ENCODE peak calls at places on chromosomes 16 and 17, in seven cellular contexts. S, V, C, R, M, F and O are unnamed samples.

GRCh38 chr16:62408760-62409159 is 372.5 kb upstream of the CDH8 start:
- DNase-seq in S (no peak), V (no peak), C (no peak), R (no peak), M (no peak), F (no peak), O (no peak)

GRCh38 chr17:6549384-6550036 is 6.8 kb downstream of the PITPNM3 start:
- DNase-seq in S (no peak), V (no peak), C (no peak), R (no peak), M (no peak), F (no peak), O (no peak)

GRCh38 chr16:17556276-17557052 is 85.7 kb upstream of the XYLT1 start:
- DNase-seq in S (peak; percentile 52), V (peak; percentile 63), C (peak; percentile 33), R (peak; percentile 44), M (no peak), F (no peak), O (peak; percentile 37)

GRCh38 chr17:47704781-47705180 is 10.8 kb downstream of the TBKBP1 start:
- DNase-seq in S (no peak), V (no peak), C (no peak), R (no peak), M (no peak), F (no peak), O (no peak)

GRCh38 chr17:142102-142661 is 4.8 kb downstream of the SCGB1C2 start:
- DNase-seq in S (peak; percentile 27), V (peak; percentile 29), C (peak; percentile 42), R (peak; percentile 45), M (no peak), F (peak; percentile 12), O (peak; percentile 35)

GRCh38 chr17:15918261-15918660 is 26.7 kb upstream of the ADORA2B start:
- DNase-seq in S (no peak), V (no peak), C (no peak), R (no peak), M (no peak), F (no peak), O (no peak)

GRCh38 chr16:51898872-51899271 is 648.1 kb downstream of the TOX3 start:
- DNase-seq in S (no peak), V (no peak), C (no peak), R (no peak), M (no peak), F (no peak), O (peak; percentile 7)

GRCh38 chr16:87212026-87212425 is 105.2 kb downstream of the C16orf95 start:
- DNase-seq in S (no peak), V (peak; percentile 72), C (no peak), R (peak; percentile 85), M (no peak), F (no peak), O (peak; percentile 79)

GRCh38 chr17:54932711-54933110 is 32.1 kb downstream of the TOM1L1 start:
- DNase-seq in S (no peak), V (no peak), C (no peak), R (no peak), M (peak; percentile 14), F (no peak), O (no peak)

GRCh38 chr17:31538080-31538762 is 146.7 kb downstream of the RAB11FIP4 start:
- DNase-seq in S (no peak), V (no peak), C (peak; percentile 84), R (no peak), M (no peak), F (no peak), O (no peak)

GRCh38 chr16:84941916-84942315 is 69.4 kb downstream of the ZDHHC7 start:
- DNase-seq in S (peak; percentile 60), V (peak; percentile 84), C (no peak), R (no peak), M (peak; percentile 79), F (peak; percentile 73), O (no peak)

GRCh38 chr16:85017151-85017550 is 5.8 kb upstream of the ZDHHC7 start:
- DNase-seq in S (no peak), V (peak; percentile 72), C (peak; percentile 63), R (peak; percentile 61), M (no peak), F (no peak), O (no peak)

GRCh38 chr17:5793899-5794298 is 209.6 kb upstream of the NLRP1 start:
- DNase-seq in S (no peak), V (no peak), C (peak; percentile 10), R (peak; percentile 11), M (no peak), F (no peak), O (peak; percentile 57)

GRCh38 chr17:75103601-75104554 is 5.9 kb upstream of the ARMC7 start:
- DNase-seq in S (no peak), V (no peak), C (no peak), R (no peak), M (no peak), F (no peak), O (no peak)

GRCh38 chr17:4483012-4483840 is 15.5 kb upstream of the SPNS2 start:
- DNase-seq in S (peak; percentile 92), V (peak; percentile 26), C (no peak), R (no peak), M (no peak), F (no peak), O (peak; percentile 25)

GRCh38 chr16:3182608-3183444 is 5.2 kb upstream of the OR1F1 start:
- DNase-seq in S (no peak), V (peak; percentile 51), C (peak; percentile 75), R (peak; percentile 75), M (no peak), F (no peak), O (peak; percentile 86)

GRCh38 chr17:72165202-72165972 is 44.6 kb downstream of the SOX9 start:
- DNase-seq in S (no peak), V (no peak), C (no peak), R (no peak), M (no peak), F (no peak), O (no peak)

GRCh38 chr17:21495281-21495680 is 119.1 kb downstream of the KCNJ12 start:
- DNase-seq in S (no peak), V (no peak), C (no peak), R (no peak), M (no peak), F (no peak), O (no peak)

DNA sequence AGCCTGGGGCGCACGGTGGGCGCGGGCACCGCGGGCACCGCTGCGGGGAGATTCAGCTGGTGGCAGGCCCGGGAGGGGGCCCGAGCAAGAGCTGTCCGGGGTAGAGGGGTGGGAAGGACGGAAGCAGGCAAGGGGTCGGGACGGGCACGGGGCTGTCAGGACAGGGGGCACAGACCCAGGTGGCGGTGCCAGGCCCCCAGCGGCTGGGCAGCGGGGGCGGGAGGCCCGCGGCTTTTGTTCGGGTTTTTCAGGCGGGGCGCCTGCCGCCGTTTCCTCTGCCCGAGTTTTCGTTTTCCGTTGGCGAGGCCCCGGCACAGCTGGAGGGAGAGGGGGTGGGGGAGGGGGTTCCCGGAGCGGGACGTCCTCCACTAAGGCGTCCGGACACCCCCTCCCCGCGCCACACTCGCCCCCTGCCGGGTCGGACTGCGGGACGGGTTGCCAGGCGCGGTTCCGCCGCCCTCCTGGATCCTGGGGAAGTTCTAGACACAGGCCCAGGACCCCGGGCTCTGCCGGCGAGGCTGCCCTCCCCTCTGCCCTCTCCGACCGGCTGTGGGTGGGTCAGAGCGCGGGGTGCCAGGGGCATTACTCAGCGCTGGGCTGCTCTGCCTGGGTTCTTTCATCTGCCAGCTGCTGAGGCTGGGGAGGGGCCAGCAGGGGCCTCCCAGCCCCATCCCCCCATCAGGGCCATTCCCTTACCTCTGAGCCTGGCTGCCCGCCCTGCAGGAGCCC is 543 bp downstream of the ARHGAP23 start:
- DNase-seq in S (peak; percentile 70), V (peak; percentile 60), C (peak; percentile 20), R (peak; percentile 40), M (no peak), F (no peak), O (peak; percentile 63)
- TF ChIP-seq CTCF in S (no peak), V (no peak), C (no peak), R (no peak), M (no peak), F (no peak), O (no peak)

DNA sequence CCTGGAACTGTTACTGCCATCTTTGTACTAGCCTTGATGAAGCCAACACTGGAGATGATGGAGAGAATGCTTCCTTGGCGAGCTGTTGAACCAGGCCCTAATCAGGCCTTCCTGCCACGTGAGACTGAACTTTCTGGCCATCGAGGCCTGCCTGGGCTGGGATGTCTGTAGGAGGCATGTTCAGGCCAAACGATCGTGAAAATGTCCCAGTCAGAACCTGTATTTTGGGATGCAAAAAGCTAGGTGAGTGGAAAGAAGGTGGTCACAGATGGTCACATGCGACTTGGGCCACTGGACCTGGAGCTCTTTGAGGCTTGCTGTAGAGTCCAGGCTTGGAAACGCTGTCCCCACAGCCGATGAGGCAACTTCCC is 12.9 kb downstream of the KNOP1 start:
- DNase-seq in S (no peak), V (no peak), C (no peak), R (no peak), M (no peak), F (no peak), O (no peak)
- TF ChIP-seq CTCF in S (no peak), V (no peak), C (no peak), R (no peak), M (no peak), F (no peak), O (no peak)

GRCh38 chr16:82582971-82583370 is 43.8 kb upstream of the CDH13 start:
- DNase-seq in S (no peak), V (peak; percentile 11), C (no peak), R (no peak), M (no peak), F (no peak), O (no peak)

GRCh38 chr16:82584553-82585152 is 42.1 kb upstream of the CDH13 start:
- DNase-seq in S (no peak), V (peak; percentile 45), C (no peak), R (no peak), M (no peak), F (no peak), O (no peak)

GRCh38 chr16:82585675-82586074 is 41.1 kb upstream of the CDH13 start:
- DNase-seq in S (no peak), V (peak; percentile 94), C (no peak), R (peak; percentile 75), M (no peak), F (no peak), O (peak; percentile 10)

GRCh38 chr16:82583415-82583814 is 43.4 kb upstream of the CDH13 start:
- DNase-seq in S (no peak), V (peak; percentile 49), C (no peak), R (peak; percentile 23), M (no peak), F (no peak), O (no peak)

GRCh38 chr16:82580293-82580900 is 46.4 kb upstream of the CDH13 start:
- DNase-seq in S (peak; percentile 41), V (peak; percentile 62), C (peak; percentile 6), R (peak; percentile 18), M (no peak), F (no peak), O (peak; percentile 5)
- TF ChIP-seq CTCF in S (no peak), V (no peak), C (peak; percentile 9), R (peak; percentile 15), M (peak; percentile 21), F (no peak), O (peak; percentile 23)

GRCh38 chr16:1825864-1826690 is 548 bp downstream of the HAGH start:
- DNase-seq in S (no peak), V (peak; percentile 58), C (peak; percentile 80), R (peak; percentile 43), M (no peak), F (no peak), O (no peak)
- TF ChIP-seq CTCF in S (no peak), V (no peak), C (peak; percentile 5), R (no peak), M (no peak), F (no peak), O (no peak)